ENCODE peak calls at places on chromosomes 3 and 15, in six cellular contexts. H, L, S, D, Z and Q are unnamed samples.

GRCh38 chr15:31382693-31383005 is 56.0 kb downstream of the KLF13 start:
- DNase-seq in H (no peak), L (no peak), S (no peak), D (no peak), Z (no peak), Q (no peak)

GRCh38 chr3:16300282-16300681 is 35.3 kb downstream of the OXNAD1 start:
- DNase-seq in H (peak), L (no peak), S (no peak), D (no peak), Z (no peak), Q (no peak)

GRCh38 chr3:61526307-61526706 is 35.1 kb upstream of the PTPRG start:
- DNase-seq in H (no peak), L (no peak), S (no peak), D (no peak), Z (no peak), Q (no peak)

GRCh38 chr3:164732166-164732565 is 346.1 kb downstream of the SI start:
- DNase-seq in H (no peak), L (no peak), S (no peak), D (no peak), Z (no peak), Q (no peak)

GRCh38 chr3:55487376-55488241 is 503 bp upstream of the WNT5A start:
- DNase-seq in H (peak), L (peak), S (peak), D (peak), Z (peak), Q (no peak)

GRCh38 chr3:108223928-108224327 is 1.7 kb upstream of the IFT57 start:
- DNase-seq in H (no peak), L (no peak), S (no peak), D (peak), Z (peak), Q (peak)

GRCh38 chr15:42010434-42010833 is 10.4 kb downstream of the PLA2G4E start:
- DNase-seq in H (peak), L (peak), S (no peak), D (no peak), Z (no peak), Q (no peak)

GRCh38 chr15:40956543-40956982 is 3.3 kb downstream of the CHAC1 start:
- DNase-seq in H (no peak), L (no peak), S (no peak), D (no peak), Z (no peak), Q (no peak)

GRCh38 chr3:138696661-138697370 is 88.2 kb downstream of the FAIM start:
- DNase-seq in H (no peak), L (no peak), S (no peak), D (no peak), Z (peak), Q (no peak)

GRCh38 chr15:58551084-58551763 is 119.4 kb downstream of the LIPC start:
- DNase-seq in H (peak), L (no peak), S (no peak), D (no peak), Z (no peak), Q (no peak)

GRCh38 chr15:65904301-65904700 is 35.0 kb downstream of the RAB11A start:
- DNase-seq in H (no peak), L (no peak), S (no peak), D (no peak), Z (peak), Q (no peak)

GRCh38 chr15:64460737-64461576 is 579 bp downstream of the ZNF609 start:
- DNase-seq in H (peak), L (peak), S (peak), D (peak), Z (peak), Q (no peak)

GRCh38 chr3:139677341-139678155 is at the start of gene NMNAT3:
- DNase-seq in H (peak), L (peak), S (peak), D (peak), Z (peak), Q (peak)

DNA sequence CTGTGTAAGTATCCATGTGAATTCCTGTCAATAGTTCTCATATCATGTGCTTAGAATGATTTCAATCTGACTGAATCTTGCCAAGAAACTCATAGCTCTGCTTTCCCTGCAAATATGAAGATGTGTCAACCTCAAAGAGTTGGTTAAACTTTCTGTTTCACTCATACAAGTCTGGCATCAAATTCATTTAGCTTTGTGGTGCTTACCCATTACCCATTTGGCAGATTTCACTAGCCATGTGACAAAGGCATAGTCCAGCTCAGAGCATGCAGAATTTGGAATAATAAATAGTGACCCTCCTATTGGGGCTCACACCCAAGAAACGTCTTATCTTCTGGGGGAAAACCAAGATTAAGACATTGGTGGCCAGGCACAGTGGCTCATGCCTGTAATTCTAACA is 256.6 kb upstream of the TPRG1 start:
- DNase-seq in H (peak), L (no peak), S (no peak), D (no peak), Z (peak), Q (no peak)
- H3K4me3 ChIP-seq in H (no peak), L (no peak), S (no peak), D (no peak), Z (no peak), Q (no peak)

DNA sequence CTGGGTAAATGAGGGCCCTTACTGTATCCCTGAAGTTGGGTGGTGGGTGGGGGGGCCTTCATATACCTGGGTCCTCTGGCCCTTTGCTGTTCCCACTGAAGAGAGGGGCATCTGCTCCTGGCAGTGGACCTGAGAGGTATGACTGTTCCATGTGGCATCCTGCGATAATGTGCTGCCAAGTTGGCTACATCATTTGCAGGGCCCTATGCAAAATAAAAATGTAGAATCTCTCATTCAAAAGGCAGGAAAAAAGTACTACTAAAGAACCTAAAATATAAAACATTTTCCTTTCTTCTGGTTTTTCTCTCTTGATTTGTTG is 49.2 kb upstream of the RYK start:
- DNase-seq in H (no peak), L (no peak), S (no peak), D (no peak), Z (no peak), Q (no peak)
- TF ChIP-seq CTCF in H (no peak), L (no peak), S (peak), D (no peak), Z (no peak), Q (no peak)

GRCh38 chr3:185929192-185930151 is 8.3 kb downstream of the TRA2B start:
- DNase-seq in H (no peak), L (no peak), S (no peak), D (peak), Z (no peak), Q (no peak)
- H3K4me3 ChIP-seq in H (peak), L (no peak), S (peak), D (no peak), Z (peak), Q (no peak)

DNA sequence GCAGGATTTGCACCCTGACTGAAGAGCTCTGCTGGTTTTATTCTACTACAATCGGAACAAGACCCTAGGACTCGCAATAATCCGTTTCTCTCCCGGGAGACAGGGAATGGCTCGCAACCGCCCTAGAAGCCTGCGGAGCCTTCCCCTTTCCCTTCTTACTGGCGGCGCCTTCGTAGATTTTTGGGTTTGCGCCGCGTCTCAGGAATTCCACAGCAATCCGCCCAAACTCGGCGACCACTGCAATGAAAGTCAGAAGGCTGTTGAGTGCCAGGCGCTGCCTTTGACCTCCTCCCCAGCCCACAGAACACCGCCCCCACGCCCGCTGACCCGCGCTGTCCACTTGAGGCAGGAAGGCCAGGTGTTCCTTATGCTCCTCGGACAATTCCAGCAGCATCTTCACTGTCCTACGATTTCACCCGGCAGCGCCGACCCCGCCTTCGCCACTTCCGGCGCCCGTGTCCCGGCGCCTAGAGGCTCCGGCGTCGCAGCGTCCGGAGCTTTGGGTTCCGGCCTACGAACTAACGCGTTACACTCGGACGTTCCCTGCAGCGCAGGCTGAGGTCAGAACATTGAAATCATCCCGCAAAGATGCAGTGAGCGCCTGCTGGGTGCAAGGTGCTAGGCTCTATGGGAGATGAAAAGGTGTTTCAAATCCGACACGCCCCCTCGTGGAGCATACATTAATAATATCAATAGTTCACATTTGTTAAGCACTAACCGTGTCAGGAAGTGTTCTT is at the start of gene COMMD2:
- DNase-seq in H (peak), L (peak), S (peak), D (peak), Z (peak), Q (peak)
- TF ChIP-seq CTCF in H (peak), L (peak), S (no peak), D (peak), Z (peak), Q (no peak)

DNA sequence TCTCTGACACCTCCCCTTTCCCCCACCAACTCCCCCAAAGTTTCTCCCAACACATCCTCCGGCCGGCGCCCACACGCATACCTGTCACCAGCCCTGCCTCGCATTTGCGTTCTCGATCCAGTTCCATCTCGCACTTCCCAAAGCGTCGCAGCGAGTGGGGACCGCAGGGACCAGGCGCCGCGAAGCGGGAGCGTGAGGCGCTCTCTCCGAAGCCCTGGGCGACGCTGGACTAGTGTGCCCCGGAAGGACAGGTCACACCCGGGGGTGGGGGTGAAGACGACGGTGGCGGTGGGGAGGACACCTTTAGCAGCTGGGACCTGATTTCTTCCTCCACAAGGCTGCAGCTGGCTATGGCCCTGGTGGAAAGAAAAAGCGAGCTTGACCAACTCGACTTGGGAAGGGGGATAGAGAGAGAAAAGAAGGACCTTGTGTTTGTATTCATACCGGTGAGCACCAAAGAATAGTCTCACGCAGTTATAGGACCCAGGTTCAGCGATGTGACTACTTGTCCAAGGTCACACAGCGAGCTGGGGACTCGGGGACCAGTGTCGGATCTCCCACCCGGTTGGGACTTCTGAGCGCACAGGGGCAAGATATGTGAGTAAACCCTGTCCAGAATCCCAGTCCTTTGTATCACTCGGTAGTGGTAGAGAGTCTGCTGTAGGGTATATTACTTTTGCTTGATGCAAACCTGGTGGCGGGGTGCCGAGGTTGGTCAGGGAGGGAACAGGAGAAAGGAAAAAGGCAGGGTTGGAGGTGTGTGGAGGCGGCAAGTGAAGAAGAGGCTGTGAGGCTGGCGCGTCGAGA is 608 bp upstream of the GHSR start:
- DNase-seq in H (no peak), L (no peak), S (no peak), D (no peak), Z (no peak), Q (no peak)
- H3K4me3 ChIP-seq in H (no peak), L (no peak), S (no peak), D (no peak), Z (no peak), Q (no peak)